ENCODE peak calls at places on chromosomes 1 and 21, in eight cellular contexts. One of them, this sample, is unnamed. For H3K9me3, the result is how much of the 10 kb centered on the place peaks cover.

GRCh38 chr1:74693473-74693872 is 19.9 kb upstream of the ERICH3 start:
- DNase-seq in AG04450: no peak
- DNase-seq in mammary epithelial cell: peak
- DNase-seq in mesenchymal stem cell: no peak
- DNase-seq in CD8-positive, alpha-beta T cell: no peak
- DNase-seq in H1: no peak
- DNase-seq in lower lobe of right lung: no peak
- DNase-seq in tibial nerve: no peak
- DNase-seq in this sample: no peak

GRCh38 chr1:24720152-24720551 is 25.1 kb upstream of the CLIC4 start:
- DNase-seq in tibial nerve: peak
- DNase-seq in lower lobe of right lung: peak
- DNase-seq in mesenchymal stem cell: peak
- DNase-seq in H1: no peak
- DNase-seq in AG04450: no peak
- DNase-seq in mammary epithelial cell: peak
- DNase-seq in CD8-positive, alpha-beta T cell: no peak
- DNase-seq in this sample: peak

GRCh38 chr21:38631676-38632075 is 133.4 kb upstream of the ERG start:
- DNase-seq in mammary epithelial cell: peak
- DNase-seq in H1: no peak
- DNase-seq in tibial nerve: no peak
- DNase-seq in mesenchymal stem cell: no peak
- DNase-seq in AG04450: no peak
- DNase-seq in lower lobe of right lung: no peak
- DNase-seq in CD8-positive, alpha-beta T cell: no peak
- DNase-seq in this sample: no peak

GRCh38 chr1:35030338-35031102 is 1.2 kb downstream of the ZMYM6 start:
- DNase-seq in tibial nerve: no peak
- DNase-seq in H1: no peak
- DNase-seq in mammary epithelial cell: no peak
- DNase-seq in AG04450: no peak
- DNase-seq in mesenchymal stem cell: peak
- DNase-seq in lower lobe of right lung: no peak
- DNase-seq in CD8-positive, alpha-beta T cell: no peak
- DNase-seq in this sample: no peak

GRCh38 chr1:192969091-192969490 is 90.1 kb downstream of the UCHL5 start:
- DNase-seq in tibial nerve: no peak
- DNase-seq in lower lobe of right lung: no peak
- DNase-seq in CD8-positive, alpha-beta T cell: no peak
- DNase-seq in mesenchymal stem cell: no peak
- DNase-seq in mammary epithelial cell: no peak
- DNase-seq in H1: no peak
- DNase-seq in AG04450: no peak
- DNase-seq in this sample: no peak

GRCh38 chr1:29682171-29682917 is 446.0 kb downstream of the PTPRU start:
- DNase-seq in AG04450: no peak
- DNase-seq in mammary epithelial cell: no peak
- DNase-seq in tibial nerve: no peak
- DNase-seq in mesenchymal stem cell: no peak
- DNase-seq in CD8-positive, alpha-beta T cell: peak
- DNase-seq in lower lobe of right lung: no peak
- DNase-seq in H1: peak
- DNase-seq in this sample: no peak

GRCh38 chr1:70966018-70966638 is 81.5 kb downstream of the PTGER3 start:
- DNase-seq in H1: no peak
- DNase-seq in CD8-positive, alpha-beta T cell: no peak
- DNase-seq in lower lobe of right lung: no peak
- DNase-seq in mammary epithelial cell: peak
- DNase-seq in mesenchymal stem cell: peak
- DNase-seq in tibial nerve: no peak
- DNase-seq in AG04450: no peak
- DNase-seq in this sample: no peak

GRCh38 chr21:43880111-43880985 is 15.3 kb downstream of the AGPAT3 start:
- DNase-seq in CD8-positive, alpha-beta T cell: no peak
- DNase-seq in AG04450: no peak
- DNase-seq in mammary epithelial cell: peak
- DNase-seq in H1: no peak
- DNase-seq in mesenchymal stem cell: peak
- DNase-seq in lower lobe of right lung: peak
- DNase-seq in tibial nerve: no peak
- DNase-seq in this sample: no peak

GRCh38 chr1:59645893-59646292 is 168.9 kb upstream of the HOOK1 start:
- DNase-seq in lower lobe of right lung: no peak
- DNase-seq in AG04450: peak
- DNase-seq in mammary epithelial cell: no peak
- DNase-seq in tibial nerve: no peak
- DNase-seq in H1: no peak
- DNase-seq in CD8-positive, alpha-beta T cell: no peak
- DNase-seq in mesenchymal stem cell: no peak
- DNase-seq in this sample: no peak

GRCh38 chr21:33936221-33937038 is 20.8 kb upstream of the ATP5PO start:
- DNase-seq in CD8-positive, alpha-beta T cell: peak
- DNase-seq in mesenchymal stem cell: no peak
- DNase-seq in H1: no peak
- DNase-seq in AG04450: no peak
- DNase-seq in tibial nerve: no peak
- DNase-seq in lower lobe of right lung: no peak
- DNase-seq in mammary epithelial cell: no peak
- DNase-seq in this sample: no peak

GRCh38 chr1:15103211-15103610 is 50.3 kb upstream of the TMEM51 start:
- DNase-seq in lower lobe of right lung: no peak
- DNase-seq in tibial nerve: no peak
- DNase-seq in H1: no peak
- DNase-seq in mesenchymal stem cell: no peak
- DNase-seq in CD8-positive, alpha-beta T cell: no peak
- DNase-seq in mammary epithelial cell: no peak
- DNase-seq in AG04450: no peak
- DNase-seq in this sample: no peak

GRCh38 chr1:245406426-245406825 is 251.6 kb downstream of the KIF26B start:
- DNase-seq in AG04450: no peak
- DNase-seq in mesenchymal stem cell: no peak
- DNase-seq in CD8-positive, alpha-beta T cell: no peak
- DNase-seq in H1: no peak
- DNase-seq in mammary epithelial cell: no peak
- DNase-seq in tibial nerve: no peak
- DNase-seq in lower lobe of right lung: no peak
- DNase-seq in this sample: no peak

GRCh38 chr1:20035114-20035513 is 34.9 kb upstream of the PLA2G5 start:
- DNase-seq in mammary epithelial cell: no peak
- DNase-seq in CD8-positive, alpha-beta T cell: no peak
- DNase-seq in lower lobe of right lung: no peak
- DNase-seq in AG04450: no peak
- DNase-seq in mesenchymal stem cell: no peak
- DNase-seq in H1: no peak
- DNase-seq in tibial nerve: no peak
- DNase-seq in this sample: no peak

GRCh38 chr1:220151454-220151853 is 57.5 kb downstream of the IARS2 start:
- DNase-seq in AG04450: no peak
- DNase-seq in mesenchymal stem cell: no peak
- DNase-seq in mammary epithelial cell: no peak
- DNase-seq in H1: no peak
- DNase-seq in tibial nerve: peak
- DNase-seq in lower lobe of right lung: no peak
- DNase-seq in CD8-positive, alpha-beta T cell: no peak
- DNase-seq in this sample: no peak

GRCh38 chr21:45981641-45982255 is at the start of gene COL6A1:
- DNase-seq in mesenchymal stem cell: peak
- DNase-seq in AG04450: no peak
- DNase-seq in CD8-positive, alpha-beta T cell: peak
- DNase-seq in H1: peak
- DNase-seq in lower lobe of right lung: peak
- DNase-seq in tibial nerve: no peak
- DNase-seq in mammary epithelial cell: peak
- DNase-seq in this sample: peak

GRCh38 chr1:170531758-170532657 is at the start of gene GORAB:
- DNase-seq in H1: peak
- DNase-seq in mesenchymal stem cell: peak
- DNase-seq in lower lobe of right lung: peak
- DNase-seq in CD8-positive, alpha-beta T cell: peak
- DNase-seq in AG04450: peak
- DNase-seq in tibial nerve: peak
- DNase-seq in mammary epithelial cell: peak
- DNase-seq in this sample: peak

GRCh38 chr1:170535418-170535817 is 3.5 kb downstream of the GORAB start:
- DNase-seq in CD8-positive, alpha-beta T cell: no peak
- DNase-seq in AG04450: no peak
- DNase-seq in H1: no peak
- DNase-seq in mesenchymal stem cell: no peak
- DNase-seq in mammary epithelial cell: no peak
- DNase-seq in tibial nerve: no peak
- DNase-seq in lower lobe of right lung: no peak
- DNase-seq in this sample: no peak

GRCh38 chr1:170530972-170531757 is 801 bp upstream of the GORAB start:
- DNase-seq in mesenchymal stem cell: no peak
- DNase-seq in H1: no peak
- DNase-seq in mammary epithelial cell: no peak
- DNase-seq in CD8-positive, alpha-beta T cell: no peak
- DNase-seq in tibial nerve: no peak
- DNase-seq in AG04450: no peak
- DNase-seq in lower lobe of right lung: peak
- DNase-seq in this sample: peak

GRCh38 chr1:170534626-170535147 is 2.7 kb downstream of the GORAB start:
- DNase-seq in mesenchymal stem cell: no peak
- DNase-seq in tibial nerve: no peak
- DNase-seq in AG04450: no peak
- DNase-seq in lower lobe of right lung: no peak
- DNase-seq in H1: no peak
- DNase-seq in mammary epithelial cell: no peak
- DNase-seq in CD8-positive, alpha-beta T cell: no peak
- DNase-seq in this sample: no peak

DNA sequence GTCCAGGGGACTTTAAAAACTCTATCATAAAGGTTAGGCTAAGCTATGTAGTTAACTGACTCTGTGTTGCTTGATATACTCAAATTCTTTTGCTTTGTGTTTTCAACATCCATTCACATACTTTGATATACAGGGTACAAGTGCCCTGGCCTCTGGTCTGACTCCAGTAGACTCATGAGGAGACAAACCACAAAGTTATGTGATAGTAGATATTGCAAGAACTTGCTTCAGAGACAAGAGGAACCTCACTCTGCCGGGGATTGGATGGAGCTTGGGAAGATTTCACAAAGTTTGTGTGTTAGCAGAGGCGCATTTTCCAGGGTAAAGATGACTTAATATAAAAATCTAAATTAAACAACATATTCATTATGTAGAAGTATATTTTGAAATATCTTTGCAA is 1.4 kb downstream of the GORAB start:
- DNase-seq in tibial nerve: no peak
- DNase-seq in mesenchymal stem cell: peak
- DNase-seq in CD8-positive, alpha-beta T cell: no peak
- DNase-seq in mammary epithelial cell: no peak
- DNase-seq in lower lobe of right lung: no peak
- DNase-seq in AG04450: no peak
- DNase-seq in H1: no peak
- DNase-seq in this sample: no peak
- H3K4me3 ChIP-seq in tibial nerve: no peak
- H3K4me3 ChIP-seq in mesenchymal stem cell: peak
- H3K4me3 ChIP-seq in CD8-positive, alpha-beta T cell: no peak
- H3K4me3 ChIP-seq in mammary epithelial cell: peak
- H3K4me3 ChIP-seq in lower lobe of right lung: peak
- H3K4me3 ChIP-seq in AG04450: peak
- H3K4me3 ChIP-seq in H1: peak
- H3K4me3 ChIP-seq in this sample: peak

GRCh38 chr1:61898658-61899057 is 156.4 kb downstream of the PATJ start:
- DNase-seq in tibial nerve: no peak
- DNase-seq in CD8-positive, alpha-beta T cell: no peak
- DNase-seq in H1: no peak
- DNase-seq in lower lobe of right lung: no peak
- DNase-seq in mesenchymal stem cell: no peak
- DNase-seq in AG04450: no peak
- DNase-seq in mammary epithelial cell: no peak
- DNase-seq in this sample: no peak
- H3K27ac ChIP-seq in tibial nerve: no peak
- H3K27ac ChIP-seq in CD8-positive, alpha-beta T cell: no peak
- H3K27ac ChIP-seq in H1: no peak
- H3K27ac ChIP-seq in lower lobe of right lung: no peak
- H3K27ac ChIP-seq in mesenchymal stem cell: no peak
- H3K27ac ChIP-seq in AG04450: no peak
- H3K27ac ChIP-seq in mammary epithelial cell: no peak
- H3K27ac ChIP-seq in this sample: no peak

GRCh38 chr1:119053917-119054316 is 65.8 kb upstream of the TBX15 start:
- DNase-seq in H1: no peak
- DNase-seq in tibial nerve: no peak
- DNase-seq in lower lobe of right lung: no peak
- DNase-seq in AG04450: no peak
- DNase-seq in mesenchymal stem cell: no peak
- DNase-seq in mammary epithelial cell: no peak
- DNase-seq in CD8-positive, alpha-beta T cell: no peak
- DNase-seq in this sample: no peak
- H3K9me3 ChIP-seq in H1: under half
- H3K9me3 ChIP-seq in tibial nerve: under half
- H3K9me3 ChIP-seq in lower lobe of right lung: under half
- H3K9me3 ChIP-seq in AG04450: under half
- H3K9me3 ChIP-seq in mesenchymal stem cell: under half
- H3K9me3 ChIP-seq in mammary epithelial cell: under half
- H3K9me3 ChIP-seq in CD8-positive, alpha-beta T cell: under half
- H3K9me3 ChIP-seq in this sample: under half

DNA sequence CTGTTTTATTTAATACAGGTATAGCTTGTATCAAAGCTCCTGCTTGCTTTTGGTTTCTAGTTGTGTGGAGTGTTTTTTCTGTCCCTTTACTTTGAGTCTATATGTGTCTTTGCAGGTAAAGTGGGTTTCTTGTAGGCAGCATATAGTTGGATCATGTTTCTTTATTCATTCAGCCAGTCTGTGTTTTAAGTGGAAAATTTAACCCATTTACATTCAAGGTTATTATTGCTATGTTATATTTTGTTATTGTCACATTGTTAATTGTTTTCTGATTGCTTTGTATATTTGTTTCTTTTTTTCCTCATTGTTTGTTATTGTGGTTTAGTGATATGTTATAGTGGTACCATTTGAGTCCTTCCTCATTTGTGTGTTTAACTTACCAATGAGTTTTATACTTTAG is 26.7 kb downstream of the CLDN19 start:
- DNase-seq in AG04450: no peak
- DNase-seq in tibial nerve: no peak
- DNase-seq in H1: no peak
- DNase-seq in lower lobe of right lung: no peak
- DNase-seq in mesenchymal stem cell: no peak
- DNase-seq in CD8-positive, alpha-beta T cell: no peak
- DNase-seq in mammary epithelial cell: no peak
- DNase-seq in this sample: no peak
- H3K4me3 ChIP-seq in AG04450: no peak
- H3K4me3 ChIP-seq in tibial nerve: no peak
- H3K4me3 ChIP-seq in H1: no peak
- H3K4me3 ChIP-seq in lower lobe of right lung: no peak
- H3K4me3 ChIP-seq in mesenchymal stem cell: no peak
- H3K4me3 ChIP-seq in CD8-positive, alpha-beta T cell: no peak
- H3K4me3 ChIP-seq in mammary epithelial cell: no peak
- H3K4me3 ChIP-seq in this sample: no peak

This sample was measured in ascending aorta.